ENCODE peak calls at places on chromosomes 12 and 14, in four cellular contexts. One of them, this sample, is unnamed.

GRCh38 chr14:53128706-53129105 is 24.4 kb downstream of the DDHD1 start:
- DNase-seq in Peyer's patch: no peak
- DNase-seq in uterus: no peak
- DNase-seq in ovary: no peak
- DNase-seq in this sample: no peak

GRCh38 chr12:82627799-82628198 is 58.9 kb upstream of the TMTC2 start:
- DNase-seq in Peyer's patch: no peak
- DNase-seq in uterus: no peak
- DNase-seq in ovary: no peak
- DNase-seq in this sample: no peak

GRCh38 chr14:73662439-73663056 is 17.8 kb downstream of the DNAL1 start:
- DNase-seq in Peyer's patch: no peak
- DNase-seq in uterus: peak; percentile 30
- DNase-seq in ovary: no peak
- DNase-seq in this sample: no peak

GRCh38 chr12:111842556-111843396 is 748 bp downstream of the MAPKAPK5 start:
- DNase-seq in Peyer's patch: peak; percentile 82
- DNase-seq in uterus: no peak
- DNase-seq in ovary: peak; percentile 28
- DNase-seq in this sample: no peak

GRCh38 chr14:20683896-20684661 is at the start of gene RNASE4:
- DNase-seq in Peyer's patch: peak; percentile 95
- DNase-seq in uterus: peak; percentile 90
- DNase-seq in ovary: peak; percentile 89
- DNase-seq in this sample: peak; percentile 84

GRCh38 chr14:94062344-94062904 is 18.6 kb downstream of the DDX24 start:
- DNase-seq in Peyer's patch: no peak
- DNase-seq in uterus: no peak
- DNase-seq in ovary: no peak
- DNase-seq in this sample: no peak

GRCh38 chr14:85572845-85573244 is 42.9 kb downstream of the FLRT2 start:
- DNase-seq in Peyer's patch: no peak
- DNase-seq in uterus: no peak
- DNase-seq in ovary: no peak
- DNase-seq in this sample: no peak

GRCh38 chr14:103943673-103944072 is 1.3 kb upstream of the RD3L start:
- DNase-seq in Peyer's patch: no peak
- DNase-seq in uterus: no peak
- DNase-seq in ovary: no peak
- DNase-seq in this sample: no peak

GRCh38 chr14:25765909-25766308 is 716.0 kb upstream of the STXBP6 start:
- DNase-seq in Peyer's patch: no peak
- DNase-seq in uterus: no peak
- DNase-seq in ovary: no peak
- DNase-seq in this sample: no peak

GRCh38 chr12:39975374-39975918 is 130.4 kb downstream of the SLC2A13 start:
- DNase-seq in Peyer's patch: no peak
- DNase-seq in uterus: no peak
- DNase-seq in ovary: no peak
- DNase-seq in this sample: no peak

GRCh38 chr14:87992349-87992719 is 648 bp downstream of the GALC start:
- DNase-seq in Peyer's patch: no peak
- DNase-seq in uterus: peak; percentile 19
- DNase-seq in ovary: no peak
- DNase-seq in this sample: no peak

GRCh38 chr14:68283378-68284123 is 464.0 kb downstream of the RAD51B start:
- DNase-seq in Peyer's patch: peak; percentile 93
- DNase-seq in uterus: no peak
- DNase-seq in ovary: no peak
- DNase-seq in this sample: peak; percentile 69

GRCh38 chr12:115763376-115763775 is 514.1 kb downstream of the MED13L start:
- DNase-seq in Peyer's patch: no peak
- DNase-seq in uterus: no peak
- DNase-seq in ovary: no peak
- DNase-seq in this sample: no peak

GRCh38 chr12:132404435-132404855 is 75.1 kb upstream of the GALNT9 start:
- DNase-seq in Peyer's patch: no peak
- DNase-seq in uterus: no peak
- DNase-seq in ovary: no peak
- DNase-seq in this sample: no peak

GRCh38 chr14:67962215-67962644 is 142.7 kb downstream of the RAD51B start:
- DNase-seq in Peyer's patch: no peak
- DNase-seq in uterus: no peak
- DNase-seq in ovary: no peak
- DNase-seq in this sample: no peak

GRCh38 chr12:78473136-78473535 is 391.4 kb upstream of the SYT1 start:
- DNase-seq in Peyer's patch: no peak
- DNase-seq in uterus: no peak
- DNase-seq in ovary: no peak
- DNase-seq in this sample: no peak

GRCh38 chr12:68768431-68768934 is 22.5 kb downstream of the SLC35E3 start:
- DNase-seq in Peyer's patch: no peak
- DNase-seq in uterus: no peak
- DNase-seq in ovary: no peak
- DNase-seq in this sample: no peak

GRCh38 chr12:7588703-7589329 is 76.9 kb downstream of the APOBEC1 start:
- DNase-seq in Peyer's patch: peak; percentile 64
- DNase-seq in uterus: peak; percentile 17
- DNase-seq in ovary: no peak
- DNase-seq in this sample: no peak

GRCh38 chr12:67358686-67359374 is 89.7 kb downstream of the CAND1 start:
- DNase-seq in Peyer's patch: no peak
- DNase-seq in uterus: no peak
- DNase-seq in ovary: no peak
- DNase-seq in this sample: no peak

GRCh38 chr12:71797506-71797905 is 42.1 kb upstream of the TBC1D15 start:
- DNase-seq in Peyer's patch: no peak
- DNase-seq in uterus: no peak
- DNase-seq in ovary: no peak
- DNase-seq in this sample: no peak

GRCh38 chr14:54251356-54251755 is 145.5 kb upstream of the CDKN3 start:
- DNase-seq in Peyer's patch: no peak
- DNase-seq in uterus: no peak
- DNase-seq in ovary: no peak
- DNase-seq in this sample: no peak

GRCh38 chr14:53227154-53227718 is 74.1 kb upstream of the DDHD1 start:
- DNase-seq in Peyer's patch: no peak
- DNase-seq in uterus: no peak
- DNase-seq in ovary: no peak
- DNase-seq in this sample: no peak

GRCh38 chr14:91303924-91304229 is 59.4 kb upstream of the GPR68 start:
- DNase-seq in Peyer's patch: no peak
- DNase-seq in uterus: no peak
- DNase-seq in ovary: no peak
- DNase-seq in this sample: no peak

GRCh38 chr14:25308244-25308643 is 258.3 kb upstream of the STXBP6 start:
- DNase-seq in Peyer's patch: no peak
- DNase-seq in uterus: no peak
- DNase-seq in ovary: no peak
- DNase-seq in this sample: no peak

GRCh38 chr12:111757361-111758119 is 9.2 kb upstream of the ALDH2 start:
- DNase-seq in Peyer's patch: peak; percentile 81
- DNase-seq in uterus: no peak
- DNase-seq in ovary: no peak
- DNase-seq in this sample: peak; percentile 67

GRCh38 chr12:94297876-94298520 is 149.6 kb downstream of the PLXNC1 start:
- DNase-seq in Peyer's patch: no peak
- DNase-seq in uterus: no peak
- DNase-seq in ovary: no peak
- DNase-seq in this sample: no peak

GRCh38 chr12:74889563-74890236 is 319.9 kb downstream of the KCNC2 start:
- DNase-seq in Peyer's patch: no peak
- DNase-seq in uterus: no peak
- DNase-seq in ovary: no peak
- DNase-seq in this sample: no peak

GRCh38 chr14:32050839-32051238 is 26.3 kb upstream of the ARHGAP5 start:
- DNase-seq in Peyer's patch: no peak
- DNase-seq in uterus: no peak
- DNase-seq in ovary: no peak
- DNase-seq in this sample: no peak

GRCh38 chr14:76710093-76711010 is 50.9 kb upstream of the VASH1 start:
- DNase-seq in Peyer's patch: peak; percentile 55
- DNase-seq in uterus: no peak
- DNase-seq in ovary: no peak
- DNase-seq in this sample: no peak

GRCh38 chr14:83170165-83170564 is 1636.5 kb upstream of the SEL1L start:
- DNase-seq in Peyer's patch: no peak
- DNase-seq in uterus: no peak
- DNase-seq in ovary: no peak
- DNase-seq in this sample: no peak

GRCh38 chr14:64841772-64842490 is 37.8 kb downstream of the SPTB start:
- DNase-seq in Peyer's patch: no peak
- DNase-seq in uterus: no peak
- DNase-seq in ovary: no peak
- DNase-seq in this sample: peak; percentile 85

DNA sequence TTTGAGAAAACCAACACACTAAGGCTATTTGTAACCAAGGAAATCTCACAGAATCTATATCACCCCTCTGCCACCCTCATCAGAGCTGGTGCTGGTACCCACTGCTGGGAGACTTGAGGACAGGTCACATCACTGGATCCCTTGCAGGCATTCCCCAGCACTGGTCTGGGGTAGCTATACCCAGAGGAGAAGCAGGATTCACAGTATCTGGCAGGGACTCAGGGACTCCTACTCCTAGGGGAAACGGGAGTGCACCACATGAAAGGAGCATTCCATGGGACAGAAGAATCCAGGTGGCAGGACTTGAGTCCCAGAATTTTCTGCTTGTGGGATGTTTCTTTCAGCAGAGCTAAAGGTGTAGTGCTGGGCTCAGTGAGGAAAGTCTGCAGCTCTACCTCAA is 223.2 kb downstream of the ADGRD1 start:
- DNase-seq in Peyer's patch: no peak
- DNase-seq in uterus: no peak
- DNase-seq in ovary: no peak
- DNase-seq in this sample: no peak
- TF ChIP-seq POLR2A in Peyer's patch: no peak
- TF ChIP-seq POLR2A in uterus: no peak
- TF ChIP-seq POLR2A in ovary: no peak
- TF ChIP-seq POLR2A in this sample: no peak

GRCh38 chr12:93163260-93164036 is 214.3 kb upstream of the NUDT4 start:
- DNase-seq in Peyer's patch: no peak
- DNase-seq in uterus: no peak
- DNase-seq in ovary: no peak
- DNase-seq in this sample: no peak
- H3K27ac ChIP-seq in Peyer's patch: peak overlapping the region; percentile 64
- H3K27ac ChIP-seq in uterus: no peak overlapping the region
- H3K27ac ChIP-seq in ovary: no peak overlapping the region
- H3K27ac ChIP-seq in this sample: no peak overlapping the region

DNA sequence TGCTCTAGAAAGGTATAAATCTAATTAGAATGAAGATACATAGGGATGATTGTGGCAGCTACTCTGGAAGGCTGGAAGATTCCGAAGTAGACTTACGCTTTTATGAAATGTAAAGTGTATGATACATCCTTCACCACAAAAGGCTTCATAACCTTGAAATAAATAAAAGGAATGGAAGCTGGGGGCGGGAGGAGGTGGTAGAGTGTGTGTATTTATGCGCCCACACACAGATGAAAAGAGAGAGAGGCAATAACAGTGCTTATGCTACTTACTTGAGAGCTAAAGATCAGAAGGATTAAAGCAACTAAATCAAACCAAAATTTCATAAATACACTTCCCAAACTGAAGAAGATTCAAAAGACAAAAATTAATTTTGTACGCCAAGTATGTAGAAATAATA is 30.4 kb downstream of the CBX5 start:
- DNase-seq in Peyer's patch: no peak
- DNase-seq in uterus: no peak
- DNase-seq in ovary: no peak
- DNase-seq in this sample: no peak
- TF ChIP-seq POLR2A in Peyer's patch: no peak
- TF ChIP-seq POLR2A in uterus: no peak
- TF ChIP-seq POLR2A in ovary: no peak
- TF ChIP-seq POLR2A in this sample: no peak

DNA sequence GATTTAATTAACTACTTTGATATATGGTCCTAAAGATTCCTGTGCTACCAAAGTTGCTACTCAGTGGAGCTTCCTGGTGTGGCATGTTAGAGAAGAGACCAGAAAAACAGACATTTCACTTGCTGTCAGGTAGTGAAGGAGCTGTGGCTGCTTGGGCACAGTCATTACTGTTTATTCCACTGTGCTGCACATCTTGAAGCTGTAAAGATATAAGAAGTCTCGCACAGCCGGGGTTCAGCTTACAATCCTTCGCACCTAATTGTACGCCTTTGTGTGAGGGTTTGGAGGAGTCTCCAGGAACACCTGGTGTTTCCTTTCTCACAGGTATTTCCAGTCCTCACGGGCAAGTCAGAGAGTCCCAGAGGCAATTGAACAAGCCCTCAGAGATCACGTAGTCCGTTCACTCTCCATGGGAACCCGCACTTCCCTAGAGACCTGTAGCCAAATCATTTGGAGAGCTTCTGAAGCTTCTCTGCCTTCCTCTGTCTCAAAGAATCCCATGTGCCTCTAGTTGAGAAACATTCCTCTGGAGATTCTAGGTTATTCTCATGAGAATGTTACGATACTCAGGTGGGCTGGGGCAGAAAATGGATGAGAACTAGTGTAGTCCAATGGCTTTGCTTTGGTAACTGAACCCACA is 4.1 kb downstream of the EVL start:
- DNase-seq in Peyer's patch: no peak
- DNase-seq in uterus: no peak
- DNase-seq in ovary: no peak
- DNase-seq in this sample: no peak
- H3K27ac ChIP-seq in Peyer's patch: peak overlapping the region; percentile 80
- H3K27ac ChIP-seq in uterus: no peak overlapping the region
- H3K27ac ChIP-seq in ovary: no peak overlapping the region
- H3K27ac ChIP-seq in this sample: no peak overlapping the region

DNA sequence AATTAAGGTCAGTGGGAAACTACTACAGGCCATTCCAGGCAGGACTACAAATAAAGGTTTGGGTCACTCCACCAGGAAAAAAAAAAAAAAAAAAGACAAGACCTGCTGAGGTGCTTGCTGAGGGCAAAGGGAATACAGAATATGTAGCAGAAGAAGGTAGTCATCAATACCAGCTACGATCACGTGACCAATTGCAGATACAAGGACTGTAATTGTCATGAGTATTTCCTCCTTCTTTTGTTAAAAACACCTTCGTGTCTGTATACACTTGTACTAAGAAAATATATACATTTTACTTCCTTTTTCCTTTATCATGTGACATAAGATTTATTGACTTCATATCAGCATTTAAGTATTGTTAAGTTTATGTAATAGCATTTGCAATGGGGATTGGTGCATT is 19.2 kb downstream of the GYS2 start:
- DNase-seq in Peyer's patch: no peak
- DNase-seq in uterus: no peak
- DNase-seq in ovary: no peak
- DNase-seq in this sample: no peak
- TF ChIP-seq POLR2A in Peyer's patch: no peak
- TF ChIP-seq POLR2A in uterus: no peak
- TF ChIP-seq POLR2A in ovary: no peak
- TF ChIP-seq POLR2A in this sample: no peak

This sample was measured in heart left ventricle.